ENCODE peak calls at places on chromosomes 6 and 20, in six cellular contexts. One of them, this sample, is unnamed.

GRCh38 chr6:32845381-32845884 is 1.6 kb upstream of the PSMB8 start:
- DNase-seq in CD4-positive, alpha-beta T cell: no peak
- DNase-seq in SJSA1: no peak
- DNase-seq in pancreas: no peak
- DNase-seq in small intestine: no peak
- DNase-seq in tibial artery: no peak
- DNase-seq in this sample: no peak

GRCh38 chr20:17971571-17972013 is 2.8 kb downstream of the MGME1 start:
- DNase-seq in CD4-positive, alpha-beta T cell: no peak
- DNase-seq in SJSA1: peak
- DNase-seq in pancreas: no peak
- DNase-seq in small intestine: peak
- DNase-seq in tibial artery: no peak
- DNase-seq in this sample: no peak

GRCh38 chr6:167122827-167123657 is at the start of gene CCR6:
- DNase-seq in CD4-positive, alpha-beta T cell: no peak
- DNase-seq in SJSA1: no peak
- DNase-seq in pancreas: no peak
- DNase-seq in small intestine: peak
- DNase-seq in tibial artery: no peak
- DNase-seq in this sample: no peak

GRCh38 chr6:139091859-139092258 is 43.0 kb upstream of the HECA start:
- DNase-seq in CD4-positive, alpha-beta T cell: no peak
- DNase-seq in SJSA1: no peak
- DNase-seq in pancreas: no peak
- DNase-seq in small intestine: no peak
- DNase-seq in tibial artery: no peak
- DNase-seq in this sample: no peak

GRCh38 chr6:158038291-158039177 is 56.9 kb downstream of the SYNJ2 start:
- DNase-seq in CD4-positive, alpha-beta T cell: no peak
- DNase-seq in SJSA1: no peak
- DNase-seq in pancreas: no peak
- DNase-seq in small intestine: no peak
- DNase-seq in tibial artery: peak
- DNase-seq in this sample: no peak

GRCh38 chr6:37141291-37142046 is 28.5 kb upstream of the PIM1 start:
- DNase-seq in CD4-positive, alpha-beta T cell: no peak
- DNase-seq in SJSA1: peak
- DNase-seq in pancreas: no peak
- DNase-seq in small intestine: no peak
- DNase-seq in tibial artery: no peak
- DNase-seq in this sample: no peak

GRCh38 chr6:99151634-99152344 is 197.7 kb downstream of the FAXC start:
- DNase-seq in CD4-positive, alpha-beta T cell: no peak
- DNase-seq in SJSA1: peak
- DNase-seq in pancreas: no peak
- DNase-seq in small intestine: peak
- DNase-seq in tibial artery: no peak
- DNase-seq in this sample: peak

GRCh38 chr6:157107571-157107914 is 215.8 kb downstream of the TMEM242 start:
- DNase-seq in CD4-positive, alpha-beta T cell: no peak
- DNase-seq in SJSA1: no peak
- DNase-seq in pancreas: no peak
- DNase-seq in small intestine: no peak
- DNase-seq in tibial artery: no peak
- DNase-seq in this sample: no peak

GRCh38 chr6:32752580-32752979 is 10.8 kb downstream of the HLA-DQB2 start:
- DNase-seq in CD4-positive, alpha-beta T cell: no peak
- DNase-seq in SJSA1: no peak
- DNase-seq in pancreas: no peak
- DNase-seq in small intestine: peak
- DNase-seq in tibial artery: no peak
- DNase-seq in this sample: no peak

GRCh38 chr6:111573118-111573883 is 32.4 kb downstream of the TRAF3IP2 start:
- DNase-seq in CD4-positive, alpha-beta T cell: no peak
- DNase-seq in SJSA1: peak
- DNase-seq in pancreas: no peak
- DNase-seq in small intestine: no peak
- DNase-seq in tibial artery: no peak
- DNase-seq in this sample: no peak

GRCh38 chr20:10090588-10091166 is 55.9 kb downstream of the ANKEF1 start:
- DNase-seq in CD4-positive, alpha-beta T cell: peak
- DNase-seq in SJSA1: peak
- DNase-seq in pancreas: peak
- DNase-seq in small intestine: peak
- DNase-seq in tibial artery: no peak
- DNase-seq in this sample: no peak

GRCh38 chr20:53716385-53716784 is 122.7 kb upstream of the ZNF217 start:
- DNase-seq in CD4-positive, alpha-beta T cell: no peak
- DNase-seq in SJSA1: no peak
- DNase-seq in pancreas: no peak
- DNase-seq in small intestine: no peak
- DNase-seq in tibial artery: no peak
- DNase-seq in this sample: no peak

GRCh38 chr6:45772886-45773285 is 242.8 kb downstream of the CLIC5 start:
- DNase-seq in CD4-positive, alpha-beta T cell: no peak
- DNase-seq in SJSA1: no peak
- DNase-seq in pancreas: no peak
- DNase-seq in small intestine: no peak
- DNase-seq in tibial artery: no peak
- DNase-seq in this sample: no peak

GRCh38 chr6:18359237-18359885 is 27.8 kb upstream of the RNF144B start:
- DNase-seq in CD4-positive, alpha-beta T cell: no peak
- DNase-seq in SJSA1: no peak
- DNase-seq in pancreas: no peak
- DNase-seq in small intestine: no peak
- DNase-seq in tibial artery: no peak
- DNase-seq in this sample: no peak

GRCh38 chr6:150848400-150848799 is 17.1 kb upstream of the MTHFD1L start:
- DNase-seq in CD4-positive, alpha-beta T cell: no peak
- DNase-seq in SJSA1: no peak
- DNase-seq in pancreas: no peak
- DNase-seq in small intestine: no peak
- DNase-seq in tibial artery: no peak
- DNase-seq in this sample: no peak

GRCh38 chr20:39849664-39850063 is 839.4 kb downstream of the MAFB start:
- DNase-seq in CD4-positive, alpha-beta T cell: no peak
- DNase-seq in SJSA1: no peak
- DNase-seq in pancreas: peak
- DNase-seq in small intestine: peak
- DNase-seq in tibial artery: peak
- DNase-seq in this sample: peak

GRCh38 chr20:17935761-17936160 is 32.8 kb downstream of the SNX5 start:
- DNase-seq in CD4-positive, alpha-beta T cell: no peak
- DNase-seq in SJSA1: no peak
- DNase-seq in pancreas: no peak
- DNase-seq in small intestine: no peak
- DNase-seq in tibial artery: no peak
- DNase-seq in this sample: no peak

GRCh38 chr6:33571637-33572316 is 8.3 kb downstream of the BAK1 start:
- DNase-seq in CD4-positive, alpha-beta T cell: no peak
- DNase-seq in SJSA1: no peak
- DNase-seq in pancreas: no peak
- DNase-seq in small intestine: no peak
- DNase-seq in tibial artery: no peak
- DNase-seq in this sample: no peak

GRCh38 chr6:169266746-169267629 is 13.3 kb upstream of the THBS2 start:
- DNase-seq in CD4-positive, alpha-beta T cell: no peak
- DNase-seq in SJSA1: peak
- DNase-seq in pancreas: no peak
- DNase-seq in small intestine: no peak
- DNase-seq in tibial artery: no peak
- DNase-seq in this sample: no peak

GRCh38 chr6:111852704-111853103 is 20.5 kb downstream of the FYN start:
- DNase-seq in CD4-positive, alpha-beta T cell: no peak
- DNase-seq in SJSA1: no peak
- DNase-seq in pancreas: no peak
- DNase-seq in small intestine: no peak
- DNase-seq in tibial artery: no peak
- DNase-seq in this sample: no peak

GRCh38 chr6:137119196-137120104 is 54.0 kb downstream of the IL22RA2 start:
- DNase-seq in CD4-positive, alpha-beta T cell: no peak
- DNase-seq in SJSA1: no peak
- DNase-seq in pancreas: no peak
- DNase-seq in small intestine: peak
- DNase-seq in tibial artery: no peak
- DNase-seq in this sample: no peak

GRCh38 chr6:150263765-150264415 is 104.9 kb upstream of the IYD start:
- DNase-seq in CD4-positive, alpha-beta T cell: no peak
- DNase-seq in SJSA1: no peak
- DNase-seq in pancreas: no peak
- DNase-seq in small intestine: peak
- DNase-seq in tibial artery: no peak
- DNase-seq in this sample: no peak

GRCh38 chr20:17809714-17810631 is 110.2 kb downstream of the BANF2 start:
- DNase-seq in CD4-positive, alpha-beta T cell: no peak
- DNase-seq in SJSA1: peak
- DNase-seq in pancreas: no peak
- DNase-seq in small intestine: no peak
- DNase-seq in tibial artery: peak
- DNase-seq in this sample: no peak

GRCh38 chr6:30884521-30885480 is 482 bp downstream of the DDR1 start:
- DNase-seq in CD4-positive, alpha-beta T cell: no peak
- DNase-seq in SJSA1: peak
- DNase-seq in pancreas: peak
- DNase-seq in small intestine: peak
- DNase-seq in tibial artery: peak
- DNase-seq in this sample: peak

GRCh38 chr6:30885481-30885998 is 1.2 kb downstream of the DDR1 start:
- DNase-seq in CD4-positive, alpha-beta T cell: no peak
- DNase-seq in SJSA1: no peak
- DNase-seq in pancreas: no peak
- DNase-seq in small intestine: peak
- DNase-seq in tibial artery: peak
- DNase-seq in this sample: no peak

GRCh38 chr6:30886897-30887255 is 2.6 kb downstream of the DDR1 start:
- DNase-seq in CD4-positive, alpha-beta T cell: no peak
- DNase-seq in SJSA1: no peak
- DNase-seq in pancreas: no peak
- DNase-seq in small intestine: no peak
- DNase-seq in tibial artery: peak
- DNase-seq in this sample: no peak

GRCh38 chr6:30887901-30888300 is 3.6 kb downstream of the DDR1 start:
- DNase-seq in CD4-positive, alpha-beta T cell: no peak
- DNase-seq in SJSA1: peak
- DNase-seq in pancreas: no peak
- DNase-seq in small intestine: no peak
- DNase-seq in tibial artery: no peak
- DNase-seq in this sample: no peak

DNA sequence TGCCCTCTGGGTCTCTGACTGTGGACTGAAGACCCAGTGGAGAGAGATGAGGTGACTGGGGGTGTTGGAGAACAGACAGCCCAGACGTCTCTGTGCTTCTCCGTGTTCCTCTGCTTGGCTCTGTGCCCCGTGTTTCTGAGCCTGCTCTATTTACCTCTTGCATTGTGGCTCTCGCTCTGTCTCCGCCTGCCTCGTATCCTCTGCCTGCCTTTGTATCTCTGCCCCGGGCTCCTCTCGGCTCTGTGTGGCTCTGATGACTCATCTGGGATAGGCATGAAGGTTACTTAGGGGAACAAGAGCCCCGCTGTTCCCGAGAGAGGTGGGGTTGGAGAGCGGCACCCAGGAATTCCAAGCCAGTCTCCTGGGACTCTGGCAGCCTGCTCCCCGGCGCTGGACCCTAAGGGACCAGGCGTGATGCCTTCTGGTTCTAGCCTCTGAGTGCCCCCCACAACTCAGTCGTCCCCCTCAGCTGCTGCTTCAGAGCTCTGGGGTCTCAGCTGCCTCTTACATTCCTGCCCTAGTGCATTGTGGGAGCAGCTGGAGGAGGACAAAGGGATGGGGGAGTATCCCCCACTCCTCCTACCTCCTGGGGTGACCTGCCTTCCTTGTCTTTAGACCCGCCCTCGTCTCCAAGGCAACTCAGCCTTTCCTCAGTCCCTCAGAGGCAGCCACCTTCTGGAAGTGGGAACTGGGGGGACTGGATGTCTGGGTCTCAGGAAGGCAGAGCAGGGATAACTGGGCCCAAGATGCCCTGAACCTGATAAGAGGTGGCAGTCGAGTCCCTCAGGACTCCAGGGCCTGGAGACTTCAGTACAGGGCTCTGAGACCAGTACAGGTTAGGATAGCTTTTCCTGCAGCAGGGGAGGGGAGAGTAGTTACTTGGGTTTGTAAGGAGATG is 1.9 kb downstream of the DDR1 start:
- DNase-seq in CD4-positive, alpha-beta T cell: no peak
- DNase-seq in SJSA1: peak
- DNase-seq in pancreas: no peak
- DNase-seq in small intestine: peak
- DNase-seq in tibial artery: peak
- DNase-seq in this sample: peak
- H3K27ac ChIP-seq in CD4-positive, alpha-beta T cell: no peak
- H3K27ac ChIP-seq in SJSA1: peak
- H3K27ac ChIP-seq in pancreas: peak
- H3K27ac ChIP-seq in small intestine: peak
- H3K27ac ChIP-seq in tibial artery: peak
- H3K27ac ChIP-seq in this sample: peak

GRCh38 chr6:75849329-75850025 is 100.4 kb downstream of the MYO6 start:
- DNase-seq in CD4-positive, alpha-beta T cell: no peak
- DNase-seq in SJSA1: no peak
- DNase-seq in pancreas: peak
- DNase-seq in small intestine: no peak
- DNase-seq in tibial artery: no peak
- DNase-seq in this sample: no peak
- H3K27ac ChIP-seq in CD4-positive, alpha-beta T cell: no peak
- H3K27ac ChIP-seq in SJSA1: no peak
- H3K27ac ChIP-seq in pancreas: no peak
- H3K27ac ChIP-seq in small intestine: no peak
- H3K27ac ChIP-seq in tibial artery: no peak
- H3K27ac ChIP-seq in this sample: no peak

GRCh38 chr6:27020553-27020880 is 227.0 kb upstream of the PRSS16 start:
- DNase-seq in CD4-positive, alpha-beta T cell: no peak
- DNase-seq in SJSA1: no peak
- DNase-seq in pancreas: no peak
- DNase-seq in small intestine: no peak
- DNase-seq in tibial artery: no peak
- DNase-seq in this sample: no peak

GRCh38 chr6:27023664-27024063 is 223.8 kb upstream of the PRSS16 start:
- DNase-seq in CD4-positive, alpha-beta T cell: no peak
- DNase-seq in SJSA1: no peak
- DNase-seq in pancreas: no peak
- DNase-seq in small intestine: no peak
- DNase-seq in tibial artery: no peak
- DNase-seq in this sample: no peak

GRCh38 chr6:27031302-27031701 is 216.2 kb upstream of the PRSS16 start:
- DNase-seq in CD4-positive, alpha-beta T cell: no peak
- DNase-seq in SJSA1: no peak
- DNase-seq in pancreas: no peak
- DNase-seq in small intestine: no peak
- DNase-seq in tibial artery: no peak
- DNase-seq in this sample: no peak

GRCh38 chr6:27025351-27025750 is 222.2 kb upstream of the PRSS16 start:
- DNase-seq in CD4-positive, alpha-beta T cell: no peak
- DNase-seq in SJSA1: no peak
- DNase-seq in pancreas: no peak
- DNase-seq in small intestine: no peak
- DNase-seq in tibial artery: no peak
- DNase-seq in this sample: no peak

GRCh38 chr6:27026361-27026760 is 221.1 kb upstream of the PRSS16 start:
- DNase-seq in CD4-positive, alpha-beta T cell: no peak
- DNase-seq in SJSA1: no peak
- DNase-seq in pancreas: no peak
- DNase-seq in small intestine: no peak
- DNase-seq in tibial artery: no peak
- DNase-seq in this sample: no peak
- H3K27ac ChIP-seq in CD4-positive, alpha-beta T cell: no peak
- H3K27ac ChIP-seq in SJSA1: no peak
- H3K27ac ChIP-seq in pancreas: no peak
- H3K27ac ChIP-seq in small intestine: no peak
- H3K27ac ChIP-seq in tibial artery: no peak
- H3K27ac ChIP-seq in this sample: no peak

GRCh38 chr20:31690124-31690666 is 32.5 kb downstream of the BCL2L1 start:
- DNase-seq in CD4-positive, alpha-beta T cell: no peak
- DNase-seq in SJSA1: no peak
- DNase-seq in pancreas: no peak
- DNase-seq in small intestine: no peak
- DNase-seq in tibial artery: no peak
- DNase-seq in this sample: no peak
- H3K27ac ChIP-seq in CD4-positive, alpha-beta T cell: no peak
- H3K27ac ChIP-seq in SJSA1: no peak
- H3K27ac ChIP-seq in pancreas: no peak
- H3K27ac ChIP-seq in small intestine: peak
- H3K27ac ChIP-seq in tibial artery: no peak
- H3K27ac ChIP-seq in this sample: peak